ENCODE peak calls at places on chromosomes 13 and 19, in eight cellular contexts. H is heart left ventricle; N is HT-29; K is stimulated activated effector memory CD8-positive, alpha-beta T cell treated with anti-CD3 and anti-CD28 coated beads, Interleukin-12 subunit alpha, Interleukin-12 subunit beta, amount 100 ng/mL, for 72 hours; G is NCI-H146; B is retinal pigment epithelial cell; J is posterior cingulate gyrus; F is EH. C is an unnamed sample.
A peak's percentile ranks its signal among the peaks of the same experiment; 100 is the strongest.

GRCh38 chr13:26813626-26814348 is 53.2 kb upstream of the GPR12 start:
- DNase-seq in H (no peak), N (no peak), K (no peak), G (no peak), B (no peak), J (no peak), F (no peak), C (no peak)

GRCh38 chr13:33509642-33510229 is 224.2 kb upstream of the STARD13 start:
- DNase-seq in H (peak; percentile 74), N (no peak), K (no peak), G (no peak), B (no peak), J (no peak), F (peak; percentile 86), C (peak; percentile 34)

GRCh38 chr13:48066310-48066989 is 28.5 kb downstream of the MED4 start:
- DNase-seq in H (no peak), N (peak; percentile 13), K (no peak), G (no peak), B (no peak), J (no peak), F (peak; percentile 41), C (no peak)

GRCh38 chr19:50725218-50725931 is 2.2 kb downstream of the CLEC11A start:
- DNase-seq in H (no peak), N (peak; percentile 22), K (no peak), G (no peak), B (no peak), J (peak; percentile 24), F (peak; percentile 8), C (no peak)

GRCh38 chr13:64505511-64505910 is 2724.6 kb downstream of the PCDH9 start:
- DNase-seq in H (no peak), N (no peak), K (no peak), G (no peak), B (no peak), J (no peak), F (peak; percentile 70), C (no peak)

GRCh38 chr13:72341904-72342303 is 385.5 kb downstream of the MZT1 start:
- DNase-seq in H (no peak), N (peak; percentile 45), K (no peak), G (no peak), B (no peak), J (no peak), F (no peak), C (no peak)

GRCh38 chr19:8367327-8368001 is 3.5 kb downstream of the ANGPTL4 start:
- DNase-seq in H (peak; percentile 97), N (peak; percentile 76), K (no peak), G (peak; percentile 20), B (peak; percentile 80), J (peak; percentile 65), F (peak; percentile 99), C (peak; percentile 83)

GRCh38 chr13:107271226-107271625 is 703.3 kb upstream of the ARGLU1 start:
- DNase-seq in H (no peak), N (no peak), K (no peak), G (no peak), B (peak; percentile 30), J (no peak), F (no peak), C (no peak)

GRCh38 chr19:33047422-33047821 is 17.3 kb downstream of the RHPN2 start:
- DNase-seq in H (no peak), N (peak; percentile 99), K (no peak), G (no peak), B (no peak), J (no peak), F (no peak), C (no peak)

GRCh38 chr19:12202250-12202649 is 39.4 kb downstream of the ZNF136 start:
- DNase-seq in H (peak; percentile 32), N (peak; percentile 34), K (no peak), G (peak; percentile 7), B (no peak), J (no peak), F (no peak), C (peak; percentile 44)

GRCh38 chr19:16258440-16258903 is 60.8 kb downstream of the AP1M1 start:
- DNase-seq in H (peak; percentile 87), N (no peak), K (no peak), G (no peak), B (no peak), J (peak; percentile 25), F (no peak), C (peak; percentile 54)

GRCh38 chr19:47315125-47315821 is 5.6 kb downstream of the C5AR1 start:
- DNase-seq in H (peak; percentile 73), N (peak; percentile 63), K (no peak), G (peak; percentile 23), B (peak; percentile 55), J (peak; percentile 49), F (peak; percentile 92), C (peak; percentile 42)